ENCODE peak calls at places on chromosome 19, in nine cellular contexts. One of them, this sample, is unnamed.

GRCh38 chr19:33429891-33430673 is 56.6 kb downstream of the CEBPG start:
- DNase-seq in choroid plexus epithelial cell: no peak
- DNase-seq in stimulated activated CD4-positive, alpha-beta T cell treated with anti-CD3 and anti-CD28 coated beads, Interleukin-15, amount 100 ng/mL, for 24 hours: no peak
- DNase-seq in SW 1271: no peak
- DNase-seq in mammary epithelial cell: no peak
- DNase-seq in EL: no peak
- DNase-seq in left lobe of liver: peak
- DNase-seq in iris pigment epithelial cell: no peak
- DNase-seq in dermis blood vessel endothelial cell: peak
- DNase-seq in this sample: no peak

GRCh38 chr19:31880283-31880682 is 465.1 kb upstream of the ZNF507 start:
- DNase-seq in choroid plexus epithelial cell: no peak
- DNase-seq in stimulated activated CD4-positive, alpha-beta T cell treated with anti-CD3 and anti-CD28 coated beads, Interleukin-15, amount 100 ng/mL, for 24 hours: no peak
- DNase-seq in SW 1271: no peak
- DNase-seq in mammary epithelial cell: no peak
- DNase-seq in EL: no peak
- DNase-seq in left lobe of liver: no peak
- DNase-seq in iris pigment epithelial cell: no peak
- DNase-seq in dermis blood vessel endothelial cell: no peak
- DNase-seq in this sample: no peak

GRCh38 chr19:5200844-5201243 is 139.8 kb downstream of the PTPRS start:
- DNase-seq in choroid plexus epithelial cell: peak
- DNase-seq in stimulated activated CD4-positive, alpha-beta T cell treated with anti-CD3 and anti-CD28 coated beads, Interleukin-15, amount 100 ng/mL, for 24 hours: no peak
- DNase-seq in SW 1271: no peak
- DNase-seq in mammary epithelial cell: no peak
- DNase-seq in EL: no peak
- DNase-seq in left lobe of liver: no peak
- DNase-seq in iris pigment epithelial cell: no peak
- DNase-seq in dermis blood vessel endothelial cell: no peak
- DNase-seq in this sample: no peak

GRCh38 chr19:30630289-30631034 is 258.3 kb downstream of the ZNF536 start:
- DNase-seq in choroid plexus epithelial cell: no peak
- DNase-seq in stimulated activated CD4-positive, alpha-beta T cell treated with anti-CD3 and anti-CD28 coated beads, Interleukin-15, amount 100 ng/mL, for 24 hours: no peak
- DNase-seq in SW 1271: no peak
- DNase-seq in mammary epithelial cell: no peak
- DNase-seq in EL: no peak
- DNase-seq in left lobe of liver: no peak
- DNase-seq in iris pigment epithelial cell: no peak
- DNase-seq in dermis blood vessel endothelial cell: no peak
- DNase-seq in this sample: no peak

GRCh38 chr19:51084505-51084904 is 1.8 kb upstream of the KLK14 start:
- DNase-seq in choroid plexus epithelial cell: no peak
- DNase-seq in stimulated activated CD4-positive, alpha-beta T cell treated with anti-CD3 and anti-CD28 coated beads, Interleukin-15, amount 100 ng/mL, for 24 hours: no peak
- DNase-seq in SW 1271: no peak
- DNase-seq in mammary epithelial cell: no peak
- DNase-seq in EL: no peak
- DNase-seq in left lobe of liver: no peak
- DNase-seq in iris pigment epithelial cell: no peak
- DNase-seq in dermis blood vessel endothelial cell: no peak
- DNase-seq in this sample: no peak

GRCh38 chr19:14116918-14117578 is 514 bp downstream of the PRKACA start:
- DNase-seq in choroid plexus epithelial cell: no peak
- DNase-seq in stimulated activated CD4-positive, alpha-beta T cell treated with anti-CD3 and anti-CD28 coated beads, Interleukin-15, amount 100 ng/mL, for 24 hours: no peak
- DNase-seq in SW 1271: no peak
- DNase-seq in mammary epithelial cell: no peak
- DNase-seq in EL: no peak
- DNase-seq in left lobe of liver: peak
- DNase-seq in iris pigment epithelial cell: no peak
- DNase-seq in dermis blood vessel endothelial cell: no peak
- DNase-seq in this sample: no peak

GRCh38 chr19:843180-843835 is 2.5 kb downstream of the PRTN3 start:
- DNase-seq in choroid plexus epithelial cell: no peak
- DNase-seq in stimulated activated CD4-positive, alpha-beta T cell treated with anti-CD3 and anti-CD28 coated beads, Interleukin-15, amount 100 ng/mL, for 24 hours: no peak
- DNase-seq in SW 1271: no peak
- DNase-seq in mammary epithelial cell: no peak
- DNase-seq in EL: no peak
- DNase-seq in left lobe of liver: no peak
- DNase-seq in iris pigment epithelial cell: no peak
- DNase-seq in dermis blood vessel endothelial cell: no peak
- DNase-seq in this sample: no peak

GRCh38 chr19:27793128-27793643 is 1419.8 kb downstream of the UQCRFS1 start:
- DNase-seq in choroid plexus epithelial cell: peak
- DNase-seq in stimulated activated CD4-positive, alpha-beta T cell treated with anti-CD3 and anti-CD28 coated beads, Interleukin-15, amount 100 ng/mL, for 24 hours: peak
- DNase-seq in SW 1271: peak
- DNase-seq in mammary epithelial cell: peak
- DNase-seq in EL: peak
- DNase-seq in left lobe of liver: no peak
- DNase-seq in iris pigment epithelial cell: peak
- DNase-seq in dermis blood vessel endothelial cell: peak
- DNase-seq in this sample: peak

GRCh38 chr19:47232422-47233211 is 1.6 kb upstream of the BBC3 start:
- DNase-seq in choroid plexus epithelial cell: peak
- DNase-seq in stimulated activated CD4-positive, alpha-beta T cell treated with anti-CD3 and anti-CD28 coated beads, Interleukin-15, amount 100 ng/mL, for 24 hours: peak
- DNase-seq in SW 1271: no peak
- DNase-seq in mammary epithelial cell: peak
- DNase-seq in EL: peak
- DNase-seq in left lobe of liver: no peak
- DNase-seq in iris pigment epithelial cell: peak
- DNase-seq in dermis blood vessel endothelial cell: peak
- DNase-seq in this sample: no peak

GRCh38 chr19:30670011-30670329 is 297.8 kb downstream of the ZNF536 start:
- DNase-seq in choroid plexus epithelial cell: no peak
- DNase-seq in stimulated activated CD4-positive, alpha-beta T cell treated with anti-CD3 and anti-CD28 coated beads, Interleukin-15, amount 100 ng/mL, for 24 hours: no peak
- DNase-seq in SW 1271: no peak
- DNase-seq in mammary epithelial cell: no peak
- DNase-seq in EL: no peak
- DNase-seq in left lobe of liver: no peak
- DNase-seq in iris pigment epithelial cell: no peak
- DNase-seq in dermis blood vessel endothelial cell: no peak
- DNase-seq in this sample: no peak

GRCh38 chr19:50977626-50978025 is 6.1 kb downstream of the KLK7 start:
- DNase-seq in choroid plexus epithelial cell: no peak
- DNase-seq in stimulated activated CD4-positive, alpha-beta T cell treated with anti-CD3 and anti-CD28 coated beads, Interleukin-15, amount 100 ng/mL, for 24 hours: no peak
- DNase-seq in SW 1271: no peak
- DNase-seq in mammary epithelial cell: no peak
- DNase-seq in EL: no peak
- DNase-seq in left lobe of liver: no peak
- DNase-seq in iris pigment epithelial cell: no peak
- DNase-seq in dermis blood vessel endothelial cell: no peak
- DNase-seq in this sample: no peak

GRCh38 chr19:20162821-20163220 is 4.2 kb upstream of the ZNF486 start:
- DNase-seq in choroid plexus epithelial cell: no peak
- DNase-seq in stimulated activated CD4-positive, alpha-beta T cell treated with anti-CD3 and anti-CD28 coated beads, Interleukin-15, amount 100 ng/mL, for 24 hours: peak
- DNase-seq in SW 1271: no peak
- DNase-seq in mammary epithelial cell: no peak
- DNase-seq in EL: no peak
- DNase-seq in left lobe of liver: no peak
- DNase-seq in iris pigment epithelial cell: no peak
- DNase-seq in dermis blood vessel endothelial cell: no peak
- DNase-seq in this sample: no peak

GRCh38 chr19:55179570-55180484 is at the start of gene SYT5:
- DNase-seq in choroid plexus epithelial cell: peak
- DNase-seq in stimulated activated CD4-positive, alpha-beta T cell treated with anti-CD3 and anti-CD28 coated beads, Interleukin-15, amount 100 ng/mL, for 24 hours: peak
- DNase-seq in SW 1271: no peak
- DNase-seq in mammary epithelial cell: peak
- DNase-seq in EL: peak
- DNase-seq in left lobe of liver: no peak
- DNase-seq in iris pigment epithelial cell: no peak
- DNase-seq in dermis blood vessel endothelial cell: peak
- DNase-seq in this sample: peak

GRCh38 chr19:50537769-50538230 is 24.1 kb upstream of the ASPDH start:
- DNase-seq in choroid plexus epithelial cell: peak
- DNase-seq in stimulated activated CD4-positive, alpha-beta T cell treated with anti-CD3 and anti-CD28 coated beads, Interleukin-15, amount 100 ng/mL, for 24 hours: peak
- DNase-seq in SW 1271: no peak
- DNase-seq in mammary epithelial cell: peak
- DNase-seq in EL: peak
- DNase-seq in left lobe of liver: peak
- DNase-seq in iris pigment epithelial cell: peak
- DNase-seq in dermis blood vessel endothelial cell: peak
- DNase-seq in this sample: peak

GRCh38 chr19:13051581-13052165 is 51.0 kb downstream of the LYL1 start:
- DNase-seq in choroid plexus epithelial cell: peak
- DNase-seq in stimulated activated CD4-positive, alpha-beta T cell treated with anti-CD3 and anti-CD28 coated beads, Interleukin-15, amount 100 ng/mL, for 24 hours: peak
- DNase-seq in SW 1271: no peak
- DNase-seq in mammary epithelial cell: peak
- DNase-seq in EL: peak
- DNase-seq in left lobe of liver: no peak
- DNase-seq in iris pigment epithelial cell: peak
- DNase-seq in dermis blood vessel endothelial cell: no peak
- DNase-seq in this sample: peak

GRCh38 chr19:47686679-47687450 is 26.4 kb upstream of the EHD2 start:
- DNase-seq in choroid plexus epithelial cell: no peak
- DNase-seq in stimulated activated CD4-positive, alpha-beta T cell treated with anti-CD3 and anti-CD28 coated beads, Interleukin-15, amount 100 ng/mL, for 24 hours: no peak
- DNase-seq in SW 1271: no peak
- DNase-seq in mammary epithelial cell: no peak
- DNase-seq in EL: no peak
- DNase-seq in left lobe of liver: no peak
- DNase-seq in iris pigment epithelial cell: no peak
- DNase-seq in dermis blood vessel endothelial cell: no peak
- DNase-seq in this sample: no peak

GRCh38 chr19:45823182-45823581 is 8.1 kb upstream of the RSPH6A start:
- DNase-seq in choroid plexus epithelial cell: no peak
- DNase-seq in stimulated activated CD4-positive, alpha-beta T cell treated with anti-CD3 and anti-CD28 coated beads, Interleukin-15, amount 100 ng/mL, for 24 hours: no peak
- DNase-seq in SW 1271: no peak
- DNase-seq in mammary epithelial cell: no peak
- DNase-seq in EL: no peak
- DNase-seq in left lobe of liver: no peak
- DNase-seq in iris pigment epithelial cell: no peak
- DNase-seq in dermis blood vessel endothelial cell: no peak
- DNase-seq in this sample: no peak

GRCh38 chr19:10408511-10409291 is 5.4 kb upstream of the CDC37 start:
- DNase-seq in choroid plexus epithelial cell: no peak
- DNase-seq in stimulated activated CD4-positive, alpha-beta T cell treated with anti-CD3 and anti-CD28 coated beads, Interleukin-15, amount 100 ng/mL, for 24 hours: peak
- DNase-seq in SW 1271: no peak
- DNase-seq in mammary epithelial cell: no peak
- DNase-seq in EL: no peak
- DNase-seq in left lobe of liver: no peak
- DNase-seq in iris pigment epithelial cell: no peak
- DNase-seq in dermis blood vessel endothelial cell: no peak
- DNase-seq in this sample: no peak

GRCh38 chr19:4430760-4431159 is 26.8 kb downstream of the UBXN6 start:
- DNase-seq in choroid plexus epithelial cell: no peak
- DNase-seq in stimulated activated CD4-positive, alpha-beta T cell treated with anti-CD3 and anti-CD28 coated beads, Interleukin-15, amount 100 ng/mL, for 24 hours: no peak
- DNase-seq in SW 1271: no peak
- DNase-seq in mammary epithelial cell: no peak
- DNase-seq in EL: no peak
- DNase-seq in left lobe of liver: no peak
- DNase-seq in iris pigment epithelial cell: no peak
- DNase-seq in dermis blood vessel endothelial cell: no peak
- DNase-seq in this sample: no peak

GRCh38 chr19:7877249-7877836 is 3.2 kb upstream of the PRR36 start:
- DNase-seq in choroid plexus epithelial cell: no peak
- DNase-seq in stimulated activated CD4-positive, alpha-beta T cell treated with anti-CD3 and anti-CD28 coated beads, Interleukin-15, amount 100 ng/mL, for 24 hours: no peak
- DNase-seq in SW 1271: no peak
- DNase-seq in mammary epithelial cell: no peak
- DNase-seq in EL: no peak
- DNase-seq in left lobe of liver: no peak
- DNase-seq in iris pigment epithelial cell: no peak
- DNase-seq in dermis blood vessel endothelial cell: no peak
- DNase-seq in this sample: no peak

GRCh38 chr19:33905937-33906577 is 109.4 kb downstream of the KCTD15 start:
- DNase-seq in choroid plexus epithelial cell: peak
- DNase-seq in stimulated activated CD4-positive, alpha-beta T cell treated with anti-CD3 and anti-CD28 coated beads, Interleukin-15, amount 100 ng/mL, for 24 hours: peak
- DNase-seq in SW 1271: no peak
- DNase-seq in mammary epithelial cell: peak
- DNase-seq in EL: peak
- DNase-seq in left lobe of liver: peak
- DNase-seq in iris pigment epithelial cell: peak
- DNase-seq in dermis blood vessel endothelial cell: peak
- DNase-seq in this sample: no peak

GRCh38 chr19:54165222-54165621 is 5.7 kb upstream of the LENG1 start:
- DNase-seq in choroid plexus epithelial cell: no peak
- DNase-seq in stimulated activated CD4-positive, alpha-beta T cell treated with anti-CD3 and anti-CD28 coated beads, Interleukin-15, amount 100 ng/mL, for 24 hours: no peak
- DNase-seq in SW 1271: no peak
- DNase-seq in mammary epithelial cell: no peak
- DNase-seq in EL: no peak
- DNase-seq in left lobe of liver: peak
- DNase-seq in iris pigment epithelial cell: no peak
- DNase-seq in dermis blood vessel endothelial cell: no peak
- DNase-seq in this sample: no peak

GRCh38 chr19:16022251-16022650 is 54.0 kb upstream of the TPM4 start:
- DNase-seq in choroid plexus epithelial cell: no peak
- DNase-seq in stimulated activated CD4-positive, alpha-beta T cell treated with anti-CD3 and anti-CD28 coated beads, Interleukin-15, amount 100 ng/mL, for 24 hours: no peak
- DNase-seq in SW 1271: no peak
- DNase-seq in mammary epithelial cell: no peak
- DNase-seq in EL: no peak
- DNase-seq in left lobe of liver: no peak
- DNase-seq in iris pigment epithelial cell: no peak
- DNase-seq in dermis blood vessel endothelial cell: no peak
- DNase-seq in this sample: no peak

GRCh38 chr19:37845932-37846331 is 60.5 kb downstream of the WDR87 start:
- DNase-seq in choroid plexus epithelial cell: peak
- DNase-seq in stimulated activated CD4-positive, alpha-beta T cell treated with anti-CD3 and anti-CD28 coated beads, Interleukin-15, amount 100 ng/mL, for 24 hours: no peak
- DNase-seq in SW 1271: no peak
- DNase-seq in mammary epithelial cell: no peak
- DNase-seq in EL: peak
- DNase-seq in left lobe of liver: no peak
- DNase-seq in iris pigment epithelial cell: peak
- DNase-seq in dermis blood vessel endothelial cell: peak
- DNase-seq in this sample: no peak

GRCh38 chr19:2315818-2316353 is 7.9 kb upstream of the LINGO3 start:
- DNase-seq in choroid plexus epithelial cell: peak
- DNase-seq in stimulated activated CD4-positive, alpha-beta T cell treated with anti-CD3 and anti-CD28 coated beads, Interleukin-15, amount 100 ng/mL, for 24 hours: peak
- DNase-seq in SW 1271: no peak
- DNase-seq in mammary epithelial cell: no peak
- DNase-seq in EL: peak
- DNase-seq in left lobe of liver: peak
- DNase-seq in iris pigment epithelial cell: peak
- DNase-seq in dermis blood vessel endothelial cell: peak
- DNase-seq in this sample: peak

GRCh38 chr19:14507704-14508246 is 10.4 kb downstream of the DNAJB1 start:
- DNase-seq in choroid plexus epithelial cell: peak
- DNase-seq in stimulated activated CD4-positive, alpha-beta T cell treated with anti-CD3 and anti-CD28 coated beads, Interleukin-15, amount 100 ng/mL, for 24 hours: no peak
- DNase-seq in SW 1271: peak
- DNase-seq in mammary epithelial cell: peak
- DNase-seq in EL: peak
- DNase-seq in left lobe of liver: no peak
- DNase-seq in iris pigment epithelial cell: peak
- DNase-seq in dermis blood vessel endothelial cell: peak
- DNase-seq in this sample: no peak

GRCh38 chr19:3798137-3798536 is 12.0 kb upstream of the MATK start:
- DNase-seq in choroid plexus epithelial cell: no peak
- DNase-seq in stimulated activated CD4-positive, alpha-beta T cell treated with anti-CD3 and anti-CD28 coated beads, Interleukin-15, amount 100 ng/mL, for 24 hours: no peak
- DNase-seq in SW 1271: no peak
- DNase-seq in mammary epithelial cell: no peak
- DNase-seq in EL: no peak
- DNase-seq in left lobe of liver: no peak
- DNase-seq in iris pigment epithelial cell: no peak
- DNase-seq in dermis blood vessel endothelial cell: no peak
- DNase-seq in this sample: no peak

GRCh38 chr19:23439623-23440022 is 44.4 kb upstream of the ZNF91 start:
- DNase-seq in choroid plexus epithelial cell: no peak
- DNase-seq in stimulated activated CD4-positive, alpha-beta T cell treated with anti-CD3 and anti-CD28 coated beads, Interleukin-15, amount 100 ng/mL, for 24 hours: no peak
- DNase-seq in SW 1271: no peak
- DNase-seq in mammary epithelial cell: no peak
- DNase-seq in EL: no peak
- DNase-seq in left lobe of liver: no peak
- DNase-seq in iris pigment epithelial cell: no peak
- DNase-seq in dermis blood vessel endothelial cell: no peak
- DNase-seq in this sample: no peak

GRCh38 chr19:47020992-47021496 is 1.4 kb downstream of the NPAS1 start:
- DNase-seq in choroid plexus epithelial cell: no peak
- DNase-seq in stimulated activated CD4-positive, alpha-beta T cell treated with anti-CD3 and anti-CD28 coated beads, Interleukin-15, amount 100 ng/mL, for 24 hours: no peak
- DNase-seq in SW 1271: no peak
- DNase-seq in mammary epithelial cell: no peak
- DNase-seq in EL: peak
- DNase-seq in left lobe of liver: no peak
- DNase-seq in iris pigment epithelial cell: no peak
- DNase-seq in dermis blood vessel endothelial cell: no peak
- DNase-seq in this sample: no peak

GRCh38 chr19:37813340-37813739 is 34.0 kb upstream of the ZNF573 start:
- DNase-seq in choroid plexus epithelial cell: no peak
- DNase-seq in stimulated activated CD4-positive, alpha-beta T cell treated with anti-CD3 and anti-CD28 coated beads, Interleukin-15, amount 100 ng/mL, for 24 hours: no peak
- DNase-seq in SW 1271: no peak
- DNase-seq in mammary epithelial cell: no peak
- DNase-seq in EL: no peak
- DNase-seq in left lobe of liver: no peak
- DNase-seq in iris pigment epithelial cell: no peak
- DNase-seq in dermis blood vessel endothelial cell: no peak
- DNase-seq in this sample: no peak

GRCh38 chr19:29645491-29645867 is 19.8 kb upstream of the PLEKHF1 start:
- DNase-seq in choroid plexus epithelial cell: no peak
- DNase-seq in stimulated activated CD4-positive, alpha-beta T cell treated with anti-CD3 and anti-CD28 coated beads, Interleukin-15, amount 100 ng/mL, for 24 hours: no peak
- DNase-seq in SW 1271: no peak
- DNase-seq in mammary epithelial cell: no peak
- DNase-seq in EL: no peak
- DNase-seq in left lobe of liver: no peak
- DNase-seq in iris pigment epithelial cell: no peak
- DNase-seq in dermis blood vessel endothelial cell: no peak
- DNase-seq in this sample: no peak

This sample was measured in MM.1S.